ENCODE peak calls at places on chromosome 1, in eight cellular contexts. X is pancreas; D is CD8-positive, alpha-beta T cell; R is GM23338; M is endodermal cell; N is esophagus squamous epithelium; G is right lobe of liver; K is PC-9. W is an unnamed sample.

GRCh38 chr1:212412374-212412773 is 2.3 kb downstream of the PACC1 start:
- DNase-seq in X (no peak), D (no peak), R (no peak), M (no peak), N (no peak), G (no peak), K (no peak), W (no peak)

GRCh38 chr1:164087893-164088292 is 471.1 kb upstream of the PBX1 start:
- DNase-seq in X (no peak), D (no peak), R (no peak), M (no peak), N (no peak), G (no peak), K (no peak), W (no peak)

GRCh38 chr1:183493540-183494245 is 21.4 kb downstream of the SMG7 start:
- DNase-seq in X (no peak), D (no peak), R (no peak), M (no peak), N (no peak), G (no peak), K (peak; percentile 67), W (no peak)

GRCh38 chr1:229156819-229157218 is 114.1 kb upstream of the RAB4A start:
- DNase-seq in X (no peak), D (no peak), R (peak; percentile 50), M (peak; percentile 71), N (no peak), G (no peak), K (no peak), W (no peak)

GRCh38 chr1:10082785-10083479 is 50.2 kb downstream of the UBE4B start:
- DNase-seq in X (no peak), D (no peak), R (no peak), M (no peak), N (no peak), G (no peak), K (no peak), W (no peak)

GRCh38 chr1:104120488-104120887 is 370.8 kb downstream of the AMY1C start:
- DNase-seq in X (no peak), D (no peak), R (peak; percentile 16), M (no peak), N (no peak), G (no peak), K (no peak), W (no peak)

GRCh38 chr1:203871114-203871875 is 9.9 kb downstream of the SNRPE start:
- DNase-seq in X (no peak), D (no peak), R (peak; percentile 85), M (peak; percentile 75), N (no peak), G (no peak), K (peak; percentile 41), W (no peak)

GRCh38 chr1:53376742-53377437 is 49.0 kb upstream of the LRP8 start:
- DNase-seq in X (no peak), D (no peak), R (peak; percentile 52), M (peak; percentile 59), N (no peak), G (no peak), K (no peak), W (no peak)

GRCh38 chr1:55468438-55468837 is 253.3 kb upstream of the USP24 start:
- DNase-seq in X (no peak), D (no peak), R (no peak), M (no peak), N (no peak), G (no peak), K (no peak), W (no peak)

GRCh38 chr1:178941261-178941689 is 70.4 kb upstream of the ANGPTL1 start:
- DNase-seq in X (no peak), D (no peak), R (no peak), M (peak; percentile 52), N (no peak), G (no peak), K (no peak), W (no peak)

DNA sequence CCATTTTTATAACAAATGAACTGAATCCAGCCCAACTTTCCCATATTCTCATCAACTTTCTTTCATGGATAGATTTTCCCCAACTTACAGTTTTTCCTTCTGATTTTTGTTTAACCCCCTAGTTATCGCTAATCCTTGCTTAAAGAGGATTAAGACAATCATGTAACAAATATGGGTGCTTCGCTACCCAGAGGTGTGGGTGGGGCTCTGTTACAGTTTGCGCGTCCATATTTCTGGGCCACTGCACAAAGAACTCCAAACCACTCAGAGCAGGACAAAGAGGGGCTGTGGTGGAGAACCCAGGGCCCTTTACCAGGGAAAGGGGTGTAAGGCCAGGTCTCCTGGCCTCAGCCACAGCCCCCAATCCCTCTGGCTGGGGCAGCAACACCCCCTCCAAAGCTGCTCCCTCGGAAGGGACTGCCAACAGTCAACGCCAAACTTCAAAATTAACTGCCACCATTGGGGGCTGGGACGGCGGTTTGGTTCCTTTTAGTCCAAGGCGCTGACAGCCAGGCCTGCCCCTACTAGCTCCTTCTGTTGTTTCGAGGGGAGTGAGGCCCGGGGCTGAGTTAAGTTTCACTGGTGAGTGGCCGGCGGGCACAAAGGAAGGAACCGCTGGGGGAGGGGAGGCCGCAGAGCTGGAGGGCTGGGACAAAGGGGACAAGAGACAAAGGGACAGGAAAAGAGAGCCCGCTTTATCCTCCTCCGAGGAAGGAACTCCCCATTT is 27.9 kb downstream of the SSBP3 start:
- DNase-seq in X (no peak), D (no peak), R (peak; percentile 90), M (peak; percentile 86), N (no peak), G (peak; percentile 47), K (no peak), W (no peak)
- H3K4me3 ChIP-seq in X (no peak overlapping the region), D (no peak overlapping the region), R (peak overlapping the region; percentile 44), M (no peak overlapping the region), N (no peak overlapping the region), G (no peak overlapping the region), K (no peak overlapping the region), W (no peak overlapping the region)

DNA sequence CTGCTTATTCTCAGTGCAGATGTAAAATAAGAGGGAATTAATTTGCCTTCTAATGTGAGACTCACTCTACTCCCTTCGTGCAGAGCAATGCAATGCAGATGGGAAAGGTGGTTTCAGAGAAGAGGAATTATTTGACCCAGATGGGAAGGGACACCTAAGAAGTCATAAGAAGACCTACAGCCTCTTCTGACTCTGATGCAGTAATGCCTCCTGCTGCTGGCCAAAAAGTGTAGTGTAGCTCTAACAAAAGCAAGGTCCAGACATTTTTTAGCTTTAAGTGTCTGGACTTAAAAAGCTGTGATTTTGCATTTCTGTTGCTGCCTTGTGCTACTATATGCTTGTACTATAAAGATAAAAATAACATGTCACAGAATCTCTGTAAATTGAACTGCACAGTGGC is 501.4 kb downstream of the TTLL7 start:
- DNase-seq in X (no peak), D (no peak), R (peak; percentile 53), M (peak; percentile 60), N (no peak), G (no peak), K (no peak), W (no peak)
- TF ChIP-seq CTCF in X (no peak), D (no peak), R (peak; percentile 55), M (peak; percentile 81), N (peak; percentile 33), G (peak; percentile 13), K (peak; percentile 31), W (peak; percentile 23)

GRCh38 chr1:37802439-37802838 is 5.2 kb upstream of the C1orf122 start:
- DNase-seq in X (no peak), D (no peak), R (no peak), M (no peak), N (no peak), G (no peak), K (no peak), W (no peak)
- H3K36me3 ChIP-seq in X (peaks cover 41% of the 10 kb centered on the region), D (peaks cover 55% of the 10 kb centered on the region), R (peaks cover 43% of the 10 kb centered on the region), M (peaks cover 53% of the 10 kb centered on the region), N (peaks cover 78% of the 10 kb centered on the region), G (peaks cover 36% of the 10 kb centered on the region), K (peaks cover 54% of the 10 kb centered on the region), W (peaks cover 3% of the 10 kb centered on the region)

GRCh38 chr1:143699115-143699514 is 272.7 kb downstream of the FAM72C start:
- DNase-seq in X (no peak), D (no peak), R (no peak), M (no peak), N (no peak), G (no peak), K (no peak), W (no peak)

GRCh38 chr1:143694085-143694484 is 277.7 kb downstream of the FAM72C start:
- DNase-seq in X (no peak), D (no peak), R (no peak), M (no peak), N (no peak), G (no peak), K (no peak), W (no peak)

GRCh38 chr1:143698016-143698415 is 273.8 kb downstream of the FAM72C start:
- DNase-seq in X (peak; percentile 42), D (no peak), R (peak; percentile 71), M (peak; percentile 54), N (no peak), G (peak; percentile 43), K (no peak), W (no peak)

GRCh38 chr1:143699731-143700130 is 272.1 kb downstream of the FAM72C start:
- DNase-seq in X (no peak), D (no peak), R (peak; percentile 36), M (no peak), N (no peak), G (no peak), K (no peak), W (no peak)
- H3K4me3 ChIP-seq in X (no peak overlapping the region), D (no peak overlapping the region), R (peak overlapping the region; percentile 47), M (no peak overlapping the region), N (no peak overlapping the region), G (no peak overlapping the region), K (no peak overlapping the region), W (no peak overlapping the region)

DNA sequence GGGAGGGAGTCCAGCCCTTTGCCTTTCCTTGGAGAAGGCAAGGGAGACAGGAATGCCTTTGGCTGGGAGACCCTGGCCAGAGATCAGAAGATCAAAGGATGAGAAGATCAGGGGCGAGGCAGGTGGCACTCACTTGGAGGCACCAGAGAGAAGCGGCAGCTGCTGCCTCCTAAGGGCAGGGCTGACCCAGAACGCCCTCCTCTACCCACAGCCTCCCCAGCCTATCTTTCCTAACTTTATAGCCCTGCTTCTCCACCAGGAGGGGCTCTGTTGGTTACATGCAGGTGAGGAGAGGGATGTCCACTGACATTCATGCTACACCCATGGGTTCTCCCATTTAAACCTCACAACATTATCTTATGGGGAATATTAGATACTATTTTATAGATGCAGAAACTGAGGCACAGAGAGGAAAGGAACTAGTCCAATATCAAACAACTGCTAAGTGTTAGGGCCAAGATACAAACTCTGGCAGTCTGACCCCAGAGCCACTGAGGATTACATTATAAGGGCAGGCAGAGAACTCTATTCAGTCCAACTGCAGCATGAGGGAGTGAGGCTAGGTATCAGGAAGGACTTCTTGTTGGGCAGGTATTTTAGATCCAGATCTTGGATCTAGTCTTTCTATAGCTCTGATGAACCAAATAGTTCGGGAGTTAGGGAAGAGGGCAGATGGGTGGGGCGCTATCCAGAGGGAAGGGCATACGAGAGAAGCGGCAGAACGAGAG is 19.9 kb downstream of the LGR6 start:
- DNase-seq in X (no peak), D (no peak), R (peak; percentile 89), M (peak; percentile 87), N (no peak), G (no peak), K (no peak), W (no peak)
- TF ChIP-seq CTCF in X (no peak), D (no peak), R (peak; percentile 90), M (peak; percentile 84), N (peak; percentile 10), G (no peak), K (peak; percentile 63), W (peak; percentile 56)

GRCh38 chr1:39564941-39565340 is 11.6 kb downstream of the PABPC4 start:
- DNase-seq in X (no peak), D (no peak), R (no peak), M (no peak), N (no peak), G (no peak), K (no peak), W (no peak)
- H3K36me3 ChIP-seq in X (peaks cover 91% of the 10 kb centered on the region), D (peaks cover 85% of the 10 kb centered on the region), R (peaks cover 95% of the 10 kb centered on the region), M (peaks cover 96% of the 10 kb centered on the region), N (peaks cover 100% of the 10 kb centered on the region), G (peaks cover 86% of the 10 kb centered on the region), K (peaks cover 86% of the 10 kb centered on the region), W (peaks cover 5% of the 10 kb centered on the region)

W was measured in kidney epithelial cell.